ENCODE peak calls at places on chromosomes 5 and 9, in seven cellular contexts. U, M, P, B, I, J and D are unnamed samples.

GRCh38 chr5:53362521-53362941 is 117.9 kb upstream of the FST start:
- DNase-seq in J (peak; percentile 97), U (no peak), M (no peak), P (no peak), I (no peak), B (no peak), D (no peak)

GRCh38 chr5:56323505-56323904 is 90.4 kb upstream of the ANKRD55 start:
- DNase-seq in B (no peak), J (peak; percentile 32), M (no peak), P (no peak), U (no peak), I (no peak), D (no peak)

GRCh38 chr5:56039985-56040384 is 45.2 kb upstream of the IL6ST start:
- DNase-seq in B (no peak), P (no peak), M (no peak), I (no peak), J (peak; percentile 42), U (no peak), D (no peak)

GRCh38 chr9:126228111-126228778 is 98.4 kb upstream of the MVB12B start:
- DNase-seq in B (no peak), J (no peak), I (no peak), U (no peak), P (no peak), M (peak; percentile 76), D (no peak)

GRCh38 chr5:170632266-170632984 is 128.6 kb downstream of the KCNIP1 start:
- DNase-seq in U (no peak), P (no peak), J (no peak), B (no peak), I (no peak), M (no peak), D (no peak)

GRCh38 chr9:120935383-120935857 is 8.8 kb upstream of the TRAF1 start:
- DNase-seq in B (peak; percentile 63), M (peak; percentile 100), U (no peak), J (peak; percentile 90), P (peak; percentile 58), I (peak; percentile 95), D (peak; percentile 45)

GRCh38 chr5:142516732-142517131 is 169.2 kb downstream of the FGF1 start:
- DNase-seq in I (no peak), J (no peak), U (no peak), B (no peak), P (no peak), M (no peak), D (no peak)

GRCh38 chr9:34993502-34994428 is 4.2 kb downstream of the DNAJB5 start:
- DNase-seq in I (peak; percentile 95), P (no peak), B (peak; percentile 27), M (peak; percentile 91), J (no peak), U (no peak), D (peak; percentile 12)

GRCh38 chr9:138022121-138022741 is 144.6 kb downstream of the CACNA1B start:
- DNase-seq in M (peak; percentile 70), I (peak; percentile 27), B (no peak), P (no peak), U (no peak), J (peak; percentile 34), D (no peak)

GRCh38 chr5:68024426-68024825 is 191.1 kb upstream of the PIK3R1 start:
- DNase-seq in B (no peak), U (no peak), J (no peak), P (no peak), M (no peak), I (no peak), D (no peak)

GRCh38 chr9:94685359-94685758 is 41.1 kb upstream of the AOPEP start:
- DNase-seq in U (no peak), M (no peak), P (no peak), B (no peak), I (no peak), J (no peak), D (no peak)